ENCODE peak calls at places on chromosomes 3 and 15, in five cellular contexts. E is CD4-positive, alpha-beta memory T cell; L is Kasumi-1; T is T-helper 1 cell; Y is colonic mucosa. M is an unnamed sample.

GRCh38 chr3:189724366-189724765 is 93.2 kb downstream of the TP63 start:
- DNase-seq in E (no peak), L (no peak), T (no peak), Y (no peak), M (no peak)

GRCh38 chr3:99505646-99506269 is 132.6 kb upstream of the COL8A1 start:
- DNase-seq in E (no peak), L (peak), T (peak), Y (peak), M (no peak)

GRCh38 chr3:4709336-4709735 is 216.2 kb downstream of the ITPR1 start:
- DNase-seq in E (no peak), L (no peak), T (no peak), Y (no peak), M (no peak)

GRCh38 chr3:163043074-163043473 is 1546.5 kb downstream of the OTOL1 start:
- DNase-seq in E (no peak), L (no peak), T (no peak), Y (no peak), M (no peak)

GRCh38 chr3:4988815-4989648 is 9.8 kb downstream of the BHLHE40 start:
- DNase-seq in E (no peak), L (no peak), T (no peak), Y (peak), M (no peak)

GRCh38 chr15:38588672-38589071 is 24.1 kb upstream of the RASGRP1 start:
- DNase-seq in E (no peak), L (no peak), T (no peak), Y (no peak), M (no peak)

GRCh38 chr3:71428841-71429609 is 154.5 kb downstream of the FOXP1 start:
- DNase-seq in E (no peak), L (no peak), T (no peak), Y (peak), M (no peak)

GRCh38 chr3:168117059-168117458 is 21.3 kb upstream of the GOLIM4 start:
- DNase-seq in E (no peak), L (no peak), T (no peak), Y (no peak), M (no peak)

GRCh38 chr3:121545049-121545563 is 682 bp downstream of the POLQ start:
- DNase-seq in E (no peak), L (peak), T (no peak), Y (no peak), M (no peak)

GRCh38 chr15:66651913-66652642 is 50.0 kb upstream of the SMAD6 start:
- DNase-seq in E (no peak), L (no peak), T (no peak), Y (no peak), M (no peak)

GRCh38 chr15:59553879-59554735 is 57.5 kb upstream of the GCNT3 start:
- DNase-seq in E (no peak), L (no peak), T (no peak), Y (no peak), M (no peak)

GRCh38 chr15:37057831-37058230 is 42.5 kb downstream of the MEIS2 start:
- DNase-seq in E (no peak), L (no peak), T (no peak), Y (no peak), M (no peak)

GRCh38 chr3:163939926-163940325 is 1138.4 kb downstream of the SI start:
- DNase-seq in E (no peak), L (no peak), T (no peak), Y (no peak), M (no peak)

GRCh38 chr3:50264389-50264963 is 4.5 kb upstream of the SEMA3B start:
- DNase-seq in E (no peak), L (no peak), T (no peak), Y (peak), M (no peak)

GRCh38 chr3:8755564-8756237 is 13.7 kb downstream of the OXTR start:
- DNase-seq in E (no peak), L (no peak), T (no peak), Y (no peak), M (no peak)

GRCh38 chr3:25428003-25428861 is at the start of gene RARB:
- DNase-seq in E (no peak), L (peak), T (no peak), Y (peak), M (no peak)

GRCh38 chr15:81939604-81940440 is 106.0 kb downstream of the MEX3B start:
- DNase-seq in E (peak), L (peak), T (peak), Y (no peak), M (peak)

GRCh38 chr3:8239718-8240698 is 261.6 kb upstream of the LMCD1 start:
- DNase-seq in E (peak), L (peak), T (peak), Y (peak), M (peak)

GRCh38 chr3:125231895-125232294 is 19.3 kb upstream of the SLC12A8 start:
- DNase-seq in E (no peak), L (no peak), T (peak), Y (no peak), M (no peak)

GRCh38 chr3:101122678-101123077 is 129.5 kb upstream of the ABI3BP start:
- DNase-seq in E (no peak), L (no peak), T (no peak), Y (no peak), M (no peak)

M was measured in iPS DF 6.9.